ENCODE peak calls at places on chromosomes 3 and 15, in six cellular contexts. B, A, P, H, V and L are unnamed samples.

GRCh38 chr15:49387471-49387870 is 35.6 kb upstream of the FGF7 start:
- DNase-seq in H (no peak), V (no peak), B (no peak), A (no peak), P (no peak), L (no peak)

GRCh38 chr3:116417151-116417550 is 28.1 kb downstream of the LSAMP start:
- DNase-seq in A (no peak), B (no peak), H (no peak), V (no peak), P (no peak), L (no peak)

GRCh38 chr3:131228522-131228921 is 153.1 kb upstream of the NUDT16 start:
- DNase-seq in A (no peak), H (no peak), P (no peak), V (no peak), B (no peak), L (no peak)

GRCh38 chr3:173748140-173748539 is 350.6 kb downstream of the NLGN1 start:
- DNase-seq in P (no peak), H (no peak), V (no peak), B (no peak), A (no peak), L (no peak)

GRCh38 chr15:75483961-75484360 is 32.5 kb upstream of the SIN3A start:
- DNase-seq in V (no peak), B (no peak), P (no peak), A (no peak), H (no peak), L (no peak)

GRCh38 chr3:191030491-191030890 is 168.0 kb upstream of the GMNC start:
- DNase-seq in B (no peak), V (no peak), A (no peak), H (no peak), P (no peak), L (no peak)

GRCh38 chr15:65085207-65085753 is 8.7 kb downstream of the KBTBD13 start:
- DNase-seq in H (no peak), P (no peak), A (no peak), B (no peak), V (no peak), L (no peak)

GRCh38 chr3:107217161-107217560 is 160.1 kb upstream of the CCDC54 start:
- DNase-seq in A (no peak), V (peak; percentile 91), H (no peak), B (no peak), P (peak; percentile 67), L (no peak)

GRCh38 chr3:171379281-171379680 is 80.9 kb downstream of the TNIK start:
- DNase-seq in A (no peak), P (no peak), H (no peak), B (no peak), V (no peak), L (no peak)

GRCh38 chr3:55538158-55538557 is 51.1 kb upstream of the WNT5A start:
- DNase-seq in B (no peak), H (no peak), A (no peak), V (no peak), P (no peak), L (no peak)

GRCh38 chr3:29465836-29466235 is 185.0 kb downstream of the RBMS3 start:
- DNase-seq in P (peak; percentile 61), A (no peak), B (no peak), H (no peak), V (no peak), L (no peak)

GRCh38 chr3:73624363-73625123 is at the start of gene PDZRN3:
- DNase-seq in A (peak; percentile 65), H (peak; percentile 78), P (no peak), V (no peak), B (no peak), L (no peak)

GRCh38 chr3:29693863-29694262 is 413.0 kb downstream of the RBMS3 start:
- DNase-seq in V (peak; percentile 7), H (no peak), P (peak; percentile 71), B (no peak), A (no peak), L (no peak)

GRCh38 chr3:190566043-190566933 is 52.4 kb downstream of the IL1RAP start:
- DNase-seq in V (peak; percentile 98), P (peak; percentile 98), B (peak; percentile 31), A (peak; percentile 50), H (peak; percentile 80), L (no peak)

GRCh38 chr3:183959214-183959613 is 58.5 kb downstream of the ABCC5 start:
- DNase-seq in H (no peak), P (no peak), A (peak; percentile 20), B (no peak), V (peak; percentile 19), L (no peak)

GRCh38 chr15:70376929-70377691 is 279.4 kb upstream of the TLE3 start:
- DNase-seq in B (no peak), A (peak; percentile 3), H (peak; percentile 81), P (no peak), V (no peak), L (no peak)

GRCh38 chr3:126146525-126147146 is 33.8 kb downstream of the ALDH1L1 start:
- DNase-seq in H (peak; percentile 33), P (no peak), B (peak; percentile 8), V (no peak), A (peak; percentile 6), L (no peak)

GRCh38 chr15:42457445-42458442 is 33.2 kb downstream of the ZNF106 start:
- DNase-seq in A (peak; percentile 53), B (no peak), H (peak; percentile 79), P (peak; percentile 88), V (no peak), L (no peak)

GRCh38 chr3:173463250-173463649 is 65.7 kb downstream of the NLGN1 start:
- DNase-seq in P (no peak), H (no peak), V (no peak), B (no peak), A (no peak), L (no peak)

GRCh38 chr3:149898771-149899170 is 71.9 kb downstream of the PFN2 start:
- DNase-seq in V (peak; percentile 12), A (no peak), B (no peak), P (peak; percentile 21), H (no peak), L (no peak)

GRCh38 chr3:129626744-129627349 is 20.4 kb upstream of the PLXND1 start:
- DNase-seq in A (peak; percentile 96), B (peak; percentile 91), V (peak; percentile 78), P (no peak), H (peak; percentile 97), L (peak; percentile 34)

GRCh38 chr3:104273046-104273649 is 1093.6 kb upstream of the ALCAM start:
- DNase-seq in V (peak; percentile 19), P (no peak), B (no peak), A (no peak), H (no peak), L (no peak)

GRCh38 chr3:78993375-78993774 is 774.4 kb downstream of the ROBO1 start:
- DNase-seq in B (no peak), P (no peak), V (no peak), H (no peak), A (no peak), L (no peak)

GRCh38 chr3:78992400-78992799 is 775.4 kb downstream of the ROBO1 start:
- DNase-seq in B (no peak), P (no peak), H (no peak), V (no peak), A (no peak), L (no peak)

GRCh38 chr3:78992830-78993229 is 775.0 kb downstream of the ROBO1 start:
- DNase-seq in H (no peak), P (no peak), V (no peak), B (no peak), A (no peak), L (no peak)

GRCh38 chr3:78995087-78995486 is 772.7 kb downstream of the ROBO1 start:
- DNase-seq in V (no peak), B (no peak), H (no peak), P (no peak), A (no peak), L (no peak)

GRCh38 chr3:78994174-78995027 is 773.4 kb downstream of the ROBO1 start:
- DNase-seq in P (no peak), V (no peak), A (no peak), B (no peak), H (no peak), L (no peak)
- H3K9me3 ChIP-seq in P (no peaks in the 10 kb centered on the region), V (peaks cover 26% of the 10 kb centered on the region), A (no peaks in the 10 kb centered on the region), B (no peaks in the 10 kb centered on the region), H (peaks cover 13% of the 10 kb centered on the region), L (no peaks in the 10 kb centered on the region)

GRCh38 chr15:23564798-23565394 is 578 bp upstream of the MKRN3 start:
- DNase-seq in A (no peak), P (no peak), V (no peak), H (no peak), B (no peak), L (no peak)

GRCh38 chr15:23566070-23567050 is 886 bp downstream of the MKRN3 start:
- DNase-seq in H (peak; percentile 56), A (no peak), P (no peak), B (no peak), V (peak; percentile 29), L (peak; percentile 11)

GRCh38 chr15:23565395-23566069 is at the start of gene MKRN3:
- DNase-seq in P (peak; percentile 27), B (no peak), V (peak; percentile 87), H (peak; percentile 70), A (peak; percentile 18), L (no peak)

DNA sequence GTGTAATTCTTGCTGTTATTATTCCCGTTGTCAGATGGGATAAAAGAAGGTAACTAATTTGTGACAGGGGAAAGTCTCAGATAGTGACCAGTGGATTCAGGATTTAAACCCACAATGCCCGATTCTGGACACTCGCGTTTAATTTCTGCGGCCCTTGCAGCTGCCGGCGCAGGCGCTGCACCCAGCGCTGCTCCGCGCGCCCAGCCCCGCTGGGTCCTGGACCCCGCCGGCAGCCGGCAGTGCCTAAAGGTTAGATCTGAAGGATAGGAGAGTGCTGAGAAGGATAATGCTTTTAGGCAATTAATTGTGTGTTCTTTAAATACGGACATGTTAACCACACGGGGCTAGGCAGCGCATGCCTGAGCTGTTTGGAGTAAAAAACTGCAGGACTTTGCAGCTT is 3.6 kb upstream of the MKRN3 start:
- DNase-seq in V (no peak), B (no peak), P (no peak), A (no peak), H (no peak), L (no peak)
- H3K9me3 ChIP-seq in V (no peaks in the 10 kb centered on the region), B (no peaks in the 10 kb centered on the region), P (peaks cover 22% of the 10 kb centered on the region), A (no peaks in the 10 kb centered on the region), H (no peaks in the 10 kb centered on the region), L (no peaks in the 10 kb centered on the region)

GRCh38 chr15:25249236-25250010 is 189.4 kb downstream of the UBE3A start:
- DNase-seq in P (no peak), H (peak; percentile 29), B (no peak), A (peak; percentile 1), V (no peak), L (no peak)
- H3K9me3 ChIP-seq in P (peaks cover 82% of the 10 kb centered on the region), H (peaks cover 2% of the 10 kb centered on the region), B (peaks cover 19% of the 10 kb centered on the region), A (peaks cover 27% of the 10 kb centered on the region), V (peaks cover 26% of the 10 kb centered on the region), L (no peaks in the 10 kb centered on the region)

GRCh38 chr3:13711911-13712650 is 163.2 kb downstream of the FBLN2 start:
- DNase-seq in B (no peak), V (no peak), P (no peak), H (no peak), A (no peak), L (no peak)
- H3K9me3 ChIP-seq in B (no peaks in the 10 kb centered on the region), V (no peaks in the 10 kb centered on the region), P (no peaks in the 10 kb centered on the region), H (no peaks in the 10 kb centered on the region), A (no peaks in the 10 kb centered on the region), L (no peaks in the 10 kb centered on the region)

DNA sequence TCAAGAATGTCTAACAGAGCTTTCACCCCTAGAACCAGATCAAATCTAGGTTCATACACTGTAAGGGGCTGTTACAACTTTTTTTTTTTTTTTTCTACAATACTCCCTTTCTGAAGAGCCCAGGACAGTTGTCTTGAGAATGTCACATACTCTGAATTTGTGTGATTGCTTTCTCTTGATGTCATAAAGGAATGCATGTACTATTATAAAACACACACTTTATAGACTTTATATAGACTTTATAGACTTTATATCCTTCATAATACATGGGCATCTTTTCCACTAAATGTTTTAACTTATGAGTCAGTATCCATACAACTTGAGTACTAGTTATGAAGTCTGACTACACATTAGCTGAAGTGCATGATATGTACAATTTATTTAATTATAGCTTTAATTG is 26.3 kb downstream of the RFX7 start:
- DNase-seq in H (no peak), A (no peak), P (no peak), V (no peak), B (no peak), L (no peak)
- H3K9me3 ChIP-seq in H (peaks cover 12% of the 10 kb centered on the region), A (peaks cover under 1% of the 10 kb centered on the region), P (no peaks in the 10 kb centered on the region), V (no peaks in the 10 kb centered on the region), B (no peaks in the 10 kb centered on the region), L (peaks cover 5% of the 10 kb centered on the region)